ENCODE peak calls at places on chromosomes 5 and 9, in five cellular contexts. One of them, this sample, is unnamed.

GRCh38 chr9:109369285-109369684 is 48.4 kb upstream of the EPB41L4B start:
- DNase-seq in heart left ventricle: no peak
- DNase-seq in kidney: no peak
- DNase-seq in ovary: no peak
- DNase-seq in foreskin fibroblast: no peak
- DNase-seq in this sample: no peak

GRCh38 chr9:93965830-93966577 is 10.8 kb upstream of the BARX1 start:
- DNase-seq in heart left ventricle: no peak
- DNase-seq in kidney: no peak
- DNase-seq in foreskin fibroblast: no peak
- DNase-seq in ovary: no peak
- DNase-seq in this sample: no peak

GRCh38 chr5:172492991-172493390 is 38.7 kb upstream of the SH3PXD2B start:
- DNase-seq in kidney: no peak
- DNase-seq in ovary: no peak
- DNase-seq in heart left ventricle: no peak
- DNase-seq in foreskin fibroblast: no peak
- DNase-seq in this sample: no peak

GRCh38 chr9:86707932-86708510 is 239.3 kb downstream of the GAS1 start:
- DNase-seq in foreskin fibroblast: no peak
- DNase-seq in kidney: no peak
- DNase-seq in ovary: no peak
- DNase-seq in heart left ventricle: no peak
- DNase-seq in this sample: no peak

GRCh38 chr5:126464016-126464415 is 40.8 kb downstream of the GRAMD2B start:
- DNase-seq in foreskin fibroblast: no peak
- DNase-seq in ovary: no peak
- DNase-seq in heart left ventricle: no peak
- DNase-seq in kidney: no peak
- DNase-seq in this sample: no peak

GRCh38 chr5:35041251-35041650 is 6.5 kb downstream of the AGXT2 start:
- DNase-seq in kidney: no peak
- DNase-seq in ovary: no peak
- DNase-seq in heart left ventricle: no peak
- DNase-seq in foreskin fibroblast: no peak
- DNase-seq in this sample: no peak

GRCh38 chr9:2872307-2872940 is 28.5 kb upstream of the PUM3 start:
- DNase-seq in foreskin fibroblast: peak
- DNase-seq in heart left ventricle: no peak
- DNase-seq in kidney: no peak
- DNase-seq in ovary: no peak
- DNase-seq in this sample: peak

GRCh38 chr5:112012112-112012511 is 255.1 kb upstream of the NREP start:
- DNase-seq in foreskin fibroblast: no peak
- DNase-seq in ovary: no peak
- DNase-seq in heart left ventricle: no peak
- DNase-seq in kidney: no peak
- DNase-seq in this sample: peak

GRCh38 chr5:141910271-141910673 is 13.4 kb upstream of the DELE1 start:
- DNase-seq in kidney: no peak
- DNase-seq in foreskin fibroblast: no peak
- DNase-seq in ovary: no peak
- DNase-seq in heart left ventricle: peak
- DNase-seq in this sample: no peak

GRCh38 chr5:64331597-64332277 is 166.1 kb downstream of the RNF180 start:
- DNase-seq in heart left ventricle: peak
- DNase-seq in kidney: peak
- DNase-seq in foreskin fibroblast: no peak
- DNase-seq in ovary: no peak
- DNase-seq in this sample: no peak

GRCh38 chr5:162768962-162769464 is 668.4 kb upstream of the CCNG1 start:
- DNase-seq in foreskin fibroblast: no peak
- DNase-seq in kidney: no peak
- DNase-seq in heart left ventricle: no peak
- DNase-seq in ovary: no peak
- DNase-seq in this sample: no peak

GRCh38 chr9:36119476-36119875 is 17.1 kb upstream of the GLIPR2 start:
- DNase-seq in kidney: no peak
- DNase-seq in ovary: no peak
- DNase-seq in foreskin fibroblast: no peak
- DNase-seq in heart left ventricle: no peak
- DNase-seq in this sample: no peak
- H3K4me3 ChIP-seq in kidney: no peak
- H3K4me3 ChIP-seq in ovary: no peak
- H3K4me3 ChIP-seq in foreskin fibroblast: no peak
- H3K4me3 ChIP-seq in heart left ventricle: no peak
- H3K4me3 ChIP-seq in this sample: no peak

DNA sequence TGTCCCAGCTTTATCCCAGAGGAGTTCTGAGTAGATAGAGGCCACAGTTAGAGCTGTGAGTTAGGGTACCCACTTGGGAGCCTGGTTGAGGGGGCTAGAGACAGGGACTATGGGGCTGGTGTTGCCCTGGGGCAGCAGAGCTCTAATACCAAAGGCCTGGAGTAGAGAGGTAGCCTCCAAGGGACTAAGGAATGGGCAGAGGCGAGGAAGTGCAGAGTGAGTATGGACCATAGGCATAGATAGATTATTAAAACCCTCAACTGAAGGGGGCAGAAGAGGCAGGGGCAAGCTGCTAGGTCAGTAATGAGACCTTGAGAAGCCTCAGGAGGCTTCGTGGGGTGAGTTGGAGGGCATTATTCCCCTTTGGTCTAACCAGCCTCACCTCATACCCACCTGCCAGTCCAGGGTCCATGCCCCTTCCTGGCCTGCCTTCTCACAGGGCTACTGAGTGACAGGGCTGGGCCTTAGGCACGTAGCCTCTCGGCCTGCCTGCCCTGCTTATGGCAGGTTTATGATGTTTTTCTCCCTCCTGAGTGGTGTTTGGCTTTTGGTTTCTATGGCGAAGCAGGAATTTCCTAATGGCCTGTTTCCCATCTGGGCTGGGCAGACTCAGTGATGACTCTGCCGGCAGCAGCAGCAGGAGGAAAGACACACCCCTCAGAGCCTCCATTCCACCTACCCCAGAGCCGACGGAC is 8.0 kb downstream of the PDLIM4 start:
- DNase-seq in ovary: peak
- DNase-seq in heart left ventricle: peak
- DNase-seq in foreskin fibroblast: peak
- DNase-seq in kidney: peak
- DNase-seq in this sample: peak
- TF ChIP-seq CTCF in ovary: no peak
- TF ChIP-seq CTCF in heart left ventricle: no peak
- TF ChIP-seq CTCF in foreskin fibroblast: no peak
- TF ChIP-seq CTCF in kidney: no peak
- TF ChIP-seq CTCF in this sample: no peak

DNA sequence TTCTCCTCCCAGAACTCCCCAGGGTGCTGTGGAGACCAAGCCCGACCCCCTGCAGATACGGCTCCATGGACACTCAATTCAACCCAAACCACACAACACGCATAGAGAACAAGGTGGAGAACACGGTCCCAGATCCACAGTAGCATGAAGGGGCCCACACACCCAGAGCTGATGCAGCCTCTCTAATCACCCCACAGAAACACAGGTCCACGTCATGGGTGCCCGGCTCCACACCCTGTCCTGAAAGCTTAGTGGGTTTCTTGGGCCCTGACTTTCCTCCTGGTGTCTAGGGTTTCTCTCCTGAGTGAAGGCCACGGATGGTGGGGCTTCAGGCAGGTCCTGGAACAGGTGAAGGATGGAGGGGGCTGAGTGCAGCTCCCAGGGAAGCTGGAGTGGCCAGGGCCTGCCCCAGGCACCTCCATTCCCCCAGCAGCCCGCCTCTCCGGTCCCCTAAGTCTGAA is 1.5 kb upstream of the SLC23A1 start:
- DNase-seq in heart left ventricle: no peak
- DNase-seq in ovary: no peak
- DNase-seq in foreskin fibroblast: no peak
- DNase-seq in kidney: no peak
- DNase-seq in this sample: no peak
- H3K4me3 ChIP-seq in heart left ventricle: peak
- H3K4me3 ChIP-seq in ovary: no peak
- H3K4me3 ChIP-seq in foreskin fibroblast: no peak
- H3K4me3 ChIP-seq in kidney: no peak
- H3K4me3 ChIP-seq in this sample: peak

DNA sequence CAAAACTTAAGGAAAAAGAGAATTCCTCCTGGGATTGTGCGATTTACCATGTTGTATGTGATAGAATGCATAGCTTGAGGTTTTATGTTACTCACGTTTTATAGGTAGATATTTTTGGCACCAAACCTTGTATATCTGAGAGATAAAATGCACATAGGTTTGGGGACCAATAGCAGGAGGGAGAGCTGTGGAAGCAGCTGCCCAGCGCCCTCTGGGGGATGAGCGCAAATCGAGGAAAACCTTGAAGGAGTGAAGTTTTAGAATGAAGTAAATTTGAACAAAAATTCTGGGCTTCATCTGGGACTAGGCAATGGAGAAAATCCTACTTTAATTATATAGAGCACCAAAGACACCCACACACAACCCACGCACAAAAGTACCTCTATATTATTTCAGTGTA is 197.0 kb downstream of the ADCY2 start:
- DNase-seq in foreskin fibroblast: no peak
- DNase-seq in ovary: no peak
- DNase-seq in kidney: no peak
- DNase-seq in heart left ventricle: no peak
- DNase-seq in this sample: no peak
- TF ChIP-seq CTCF in foreskin fibroblast: peak
- TF ChIP-seq CTCF in ovary: no peak
- TF ChIP-seq CTCF in kidney: peak
- TF ChIP-seq CTCF in heart left ventricle: no peak
- TF ChIP-seq CTCF in this sample: no peak

GRCh38 chr5:98557921-98558320 is 215.5 kb upstream of the RGMB start:
- DNase-seq in heart left ventricle: no peak
- DNase-seq in foreskin fibroblast: no peak
- DNase-seq in kidney: no peak
- DNase-seq in ovary: no peak
- DNase-seq in this sample: no peak
- H3K4me3 ChIP-seq in heart left ventricle: no peak
- H3K4me3 ChIP-seq in foreskin fibroblast: no peak
- H3K4me3 ChIP-seq in kidney: no peak
- H3K4me3 ChIP-seq in ovary: no peak
- H3K4me3 ChIP-seq in this sample: no peak

DNA sequence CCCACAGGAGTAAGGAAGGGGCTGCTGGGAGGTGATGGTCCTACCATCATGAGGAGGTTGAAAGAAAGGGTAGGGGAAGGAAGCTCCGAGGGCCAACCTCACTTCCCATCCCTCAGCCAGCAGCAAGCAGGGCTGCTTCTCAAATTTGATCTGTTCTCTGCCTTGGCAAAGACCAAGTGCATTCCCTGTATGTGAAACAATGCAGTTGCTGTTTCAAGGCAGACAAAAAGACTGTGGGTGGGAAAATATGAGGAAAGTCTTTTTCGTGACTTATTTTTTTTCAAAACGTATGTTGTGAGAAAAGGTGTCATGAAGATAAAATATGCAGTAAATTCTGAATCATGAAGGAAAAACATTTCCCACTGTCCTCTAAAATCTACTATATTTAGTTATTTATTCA is 165.9 kb downstream of the ARSB start:
- DNase-seq in foreskin fibroblast: no peak
- DNase-seq in heart left ventricle: no peak
- DNase-seq in ovary: no peak
- DNase-seq in kidney: no peak
- DNase-seq in this sample: no peak
- TF ChIP-seq CTCF in foreskin fibroblast: no peak
- TF ChIP-seq CTCF in heart left ventricle: no peak
- TF ChIP-seq CTCF in ovary: no peak
- TF ChIP-seq CTCF in kidney: no peak
- TF ChIP-seq CTCF in this sample: no peak